ENCODE peak calls at places on chromosomes 4 and X, in four cellular contexts. Y, Z, N and M are unnamed samples.

GRCh38 chr4:26823583-26823982 is 37.1 kb upstream of the STIM2 start:
- DNase-seq in Y (no peak), Z (no peak), N (no peak), M (no peak)

GRCh38 chrX:55738969-55739368 is 21.4 kb downstream of the RRAGB start:
- DNase-seq in Y (no peak), Z (no peak), N (no peak), M (no peak)

GRCh38 chr4:78247541-78248285 is 190.6 kb downstream of the FRAS1 start:
- DNase-seq in Y (no peak), Z (peak; percentile 80), N (no peak), M (no peak)

GRCh38 chrX:150942958-150943594 is 40.1 kb upstream of the HMGB3 start:
- DNase-seq in Y (no peak), Z (no peak), N (no peak), M (no peak)

GRCh38 chr4:7546152-7546808 is 111.5 kb upstream of the PSAPL1 start:
- DNase-seq in Y (no peak), Z (no peak), N (no peak), M (no peak)

GRCh38 chr4:1592179-1593037 is 91.7 kb downstream of the FAM53A start:
- DNase-seq in Y (no peak), Z (no peak), N (peak; percentile 50), M (no peak)

GRCh38 chr4:158159054-158159717 is 13.6 kb downstream of the GASK1B start:
- DNase-seq in Y (no peak), Z (peak; percentile 94), N (no peak), M (no peak)

GRCh38 chr4:140529434-140529833 is 5.5 kb downstream of the ELMOD2 start:
- DNase-seq in Y (no peak), Z (no peak), N (no peak), M (no peak)

GRCh38 chr4:183153190-183153916 is 54.3 kb downstream of the WWC2 start:
- DNase-seq in Y (no peak), Z (no peak), N (no peak), M (no peak)

GRCh38 chr4:43564601-43565000 is 672.1 kb downstream of the GRXCR1 start:
- DNase-seq in Y (no peak), Z (no peak), N (no peak), M (no peak)

GRCh38 chr4:185275501-185275900 is 66.1 kb downstream of the SNX25 start:
- DNase-seq in Y (no peak), Z (no peak), N (no peak), M (no peak)

GRCh38 chr4:152591361-152591760 is 55.5 kb upstream of the FBXW7 start:
- DNase-seq in Y (no peak), Z (peak; percentile 65), N (peak; percentile 78), M (no peak)

GRCh38 chr4:83440899-83441298 is 14.7 kb downstream of the HELQ start:
- DNase-seq in Y (no peak), Z (no peak), N (no peak), M (peak; percentile 39)

GRCh38 chrX:103155201-103155600 is 59.7 kb upstream of the BEX4 start:
- DNase-seq in Y (no peak), Z (peak; percentile 26), N (no peak), M (no peak)

GRCh38 chr4:48801016-48801715 is 21.1 kb upstream of the FRYL start:
- DNase-seq in Y (no peak), Z (no peak), N (no peak), M (no peak)

GRCh38 chr4:186643501-186644315 is 79.9 kb downstream of the FAT1 start:
- DNase-seq in Y (no peak), Z (peak; percentile 91), N (no peak), M (no peak)

GRCh38 chrX:110212299-110212698 is 105.6 kb downstream of the AMMECR1 start:
- DNase-seq in Y (no peak), Z (no peak), N (no peak), M (no peak)

GRCh38 chr4:125639182-125639621 is 324.4 kb downstream of the FAT4 start:
- DNase-seq in Y (no peak), Z (no peak), N (no peak), M (no peak)

GRCh38 chrX:71618787-71619186 is 476 bp upstream of the CXCR3 start:
- DNase-seq in Y (no peak), Z (no peak), N (no peak), M (no peak)

GRCh38 chrX:154981116-154981411 is 41.5 kb downstream of the F8 start:
- DNase-seq in Y (no peak), Z (no peak), N (no peak), M (no peak)
- TF ChIP-seq CTCF in Y (no peak), Z (no peak), N (peak; percentile 9), M (no peak)

GRCh38 chrX:28177202-28177601 is 196.0 kb upstream of the DCAF8L1 start:
- DNase-seq in Y (no peak), Z (peak; percentile 7), N (no peak), M (peak; percentile 14)
- TF ChIP-seq CTCF in Y (no peak), Z (peak; percentile 67), N (no peak), M (peak; percentile 66)

DNA sequence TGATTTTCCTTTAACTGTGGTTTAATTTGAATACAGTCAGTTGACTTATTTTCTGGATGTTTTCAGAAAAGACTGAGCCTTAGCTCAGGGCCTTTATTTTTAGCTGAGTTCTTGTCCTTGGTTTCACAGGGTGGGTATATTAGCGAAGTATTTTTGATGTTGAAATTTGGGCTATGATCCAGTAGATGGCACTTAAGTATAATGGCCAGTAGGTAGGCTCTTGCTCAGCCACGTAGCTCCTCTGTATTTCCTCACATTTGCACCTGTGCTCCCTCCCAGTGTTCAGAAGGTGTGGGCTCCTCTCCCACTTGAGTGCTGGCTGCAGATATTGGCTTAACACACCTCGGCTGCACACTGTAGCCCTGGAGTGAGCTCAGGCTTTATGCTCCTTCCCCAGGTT is 549.9 kb upstream of the AMOT start:
- DNase-seq in Y (no peak), Z (no peak), N (no peak), M (no peak)
- TF ChIP-seq CTCF in Y (no peak), Z (no peak), N (no peak), M (no peak)

GRCh38 chr4:29805245-29805644 is 914.9 kb upstream of the PCDH7 start:
- DNase-seq in Y (no peak), Z (no peak), N (no peak), M (no peak)
- TF ChIP-seq CTCF in Y (no peak), Z (no peak), N (no peak), M (no peak)

GRCh38 chrX:30635630-30636029 is 17.6 kb upstream of the GK start:
- DNase-seq in Y (no peak), Z (no peak), N (no peak), M (no peak)
- TF ChIP-seq CTCF in Y (no peak), Z (no peak), N (no peak), M (peak; percentile 33)

GRCh38 chrX:45851434-45851991 is 650.8 kb upstream of the DIPK2B start:
- DNase-seq in Y (peak; percentile 14), Z (peak; percentile 78), N (peak; percentile 63), M (peak; percentile 19)

GRCh38 chrX:45850775-45851433 is 650.2 kb upstream of the DIPK2B start:
- DNase-seq in Y (peak; percentile 13), Z (peak; percentile 24), N (no peak), M (peak; percentile 14)

GRCh38 chrX:45847966-45848365 is 647.3 kb upstream of the DIPK2B start:
- DNase-seq in Y (no peak), Z (no peak), N (no peak), M (no peak)

GRCh38 chrX:45850197-45850774 is 649.6 kb upstream of the DIPK2B start:
- DNase-seq in Y (peak; percentile 2), Z (peak; percentile 20), N (no peak), M (peak; percentile 9)

GRCh38 chrX:45849261-45849660 is 648.6 kb upstream of the DIPK2B start:
- DNase-seq in Y (peak; percentile 8), Z (peak; percentile 84), N (no peak), M (peak; percentile 23)
- TF ChIP-seq CTCF in Y (no peak), Z (peak; percentile 23), N (peak; percentile 7), M (peak; percentile 28)

DNA sequence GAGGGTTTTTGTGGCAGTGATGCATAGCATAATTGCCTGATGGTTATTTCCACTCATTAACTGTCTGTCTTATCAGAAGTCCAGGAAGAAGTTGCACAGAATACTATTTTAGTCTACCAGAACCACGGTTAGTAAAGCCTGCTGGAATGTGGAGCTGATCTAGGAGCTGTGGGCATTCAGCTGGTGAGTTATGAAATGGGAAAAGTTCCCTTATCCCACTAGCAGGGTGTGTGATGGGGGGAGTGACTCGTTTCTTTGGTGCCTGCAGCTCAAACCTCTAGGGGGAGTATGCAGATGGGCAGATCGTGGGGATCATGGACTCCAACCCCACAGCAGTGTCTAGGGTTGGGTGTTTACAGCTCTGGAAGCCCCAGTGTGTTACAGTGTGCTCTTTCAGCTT is 305.6 kb upstream of the BOD1L1 start:
- DNase-seq in Y (no peak), Z (no peak), N (no peak), M (no peak)
- TF ChIP-seq CTCF in Y (no peak), Z (no peak), N (no peak), M (peak; percentile 7)

GRCh38 chr4:86791126-86791525 is 58.1 kb downstream of the SLC10A6 start:
- DNase-seq in Y (no peak), Z (no peak), N (no peak), M (no peak)
- TF ChIP-seq CTCF in Y (no peak), Z (no peak), N (no peak), M (no peak)